ENCODE peak calls at places on chromosomes 1 and 21, in eight cellular contexts. H is A549, K is ovary, U is tibial nerve, L is Peyer's patch, Q is breast epithelium, A is spleen, D is sigmoid colon. P is an unnamed sample.

GRCh38 chr1:119569095-119569494 is 62.1 kb downstream of the HSD3B1 start:
- DNase-seq in H (no peak), K (no peak), U (no peak), L (no peak), Q (no peak), A (no peak), D (no peak), P (no peak)

GRCh38 chr1:198936371-198937083 is 297.7 kb downstream of the PTPRC start:
- DNase-seq in H (no peak), K (no peak), U (no peak), L (no peak), Q (no peak), A (no peak), D (no peak), P (no peak)

GRCh38 chr1:61967750-61968149 is 225.5 kb downstream of the PATJ start:
- DNase-seq in H (no peak), K (no peak), U (no peak), L (no peak), Q (no peak), A (no peak), D (no peak), P (no peak)

GRCh38 chr1:117780981-117781475 is 148.4 kb downstream of the GDAP2 start:
- DNase-seq in H (no peak), K (no peak), U (no peak), L (no peak), Q (no peak), A (no peak), D (peak; percentile 66), P (no peak)

GRCh38 chr21:19565587-19565986 is 1162.0 kb upstream of the TMPRSS15 start:
- DNase-seq in H (no peak), K (no peak), U (no peak), L (no peak), Q (no peak), A (no peak), D (no peak), P (no peak)

GRCh38 chr21:29893687-29894086 is 46.1 kb downstream of the GRIK1 start:
- DNase-seq in H (no peak), K (no peak), U (no peak), L (no peak), Q (no peak), A (no peak), D (no peak), P (no peak)

GRCh38 chr21:21003701-21004100 is 5.5 kb downstream of the NCAM2 start:
- DNase-seq in H (no peak), K (no peak), U (no peak), L (no peak), Q (no peak), A (no peak), D (no peak), P (no peak)

GRCh38 chr1:73910466-73910865 is 287.5 kb downstream of the LRRIQ3 start:
- DNase-seq in H (no peak), K (no peak), U (no peak), L (no peak), Q (no peak), A (no peak), D (no peak), P (no peak)

GRCh38 chr21:41373769-41374168 is 11.9 kb downstream of the MX2 start:
- DNase-seq in H (no peak), K (no peak), U (no peak), L (no peak), Q (no peak), A (peak; percentile 72), D (no peak), P (peak; percentile 68)

GRCh38 chr1:1165485-1165884 is 8.2 kb upstream of the TTLL10 start:
- DNase-seq in H (no peak), K (no peak), U (no peak), L (peak; percentile 55), Q (no peak), A (no peak), D (no peak), P (no peak)

GRCh38 chr1:156648951-156649350 is 7.0 kb downstream of the BCAN start:
- DNase-seq in H (no peak), K (no peak), U (no peak), L (no peak), Q (no peak), A (no peak), D (no peak), P (no peak)

GRCh38 chr1:201916649-201917249 is 28.1 kb downstream of the SHISA4 start:
- DNase-seq in H (peak; percentile 67), K (peak; percentile 64), U (peak; percentile 96), L (no peak), Q (peak; percentile 62), A (no peak), D (peak; percentile 95), P (peak; percentile 88)

GRCh38 chr1:91885331-91885715 is 628 bp downstream of the TGFBR3 start:
- DNase-seq in H (no peak), K (no peak), U (no peak), L (peak; percentile 65), Q (no peak), A (peak; percentile 87), D (peak; percentile 73), P (no peak)

GRCh38 chr1:207965602-207966387 is 54.9 kb upstream of the CD34 start:
- DNase-seq in H (no peak), K (no peak), U (no peak), L (no peak), Q (no peak), A (no peak), D (no peak), P (no peak)

GRCh38 chr1:20430355-20431290 is 55.4 kb downstream of the CAMK2N1 start:
- DNase-seq in H (peak; percentile 39), K (no peak), U (no peak), L (peak; percentile 57), Q (peak; percentile 50), A (no peak), D (no peak), P (peak; percentile 50)

GRCh38 chr1:159678924-159679323 is 35.5 kb downstream of the CRP start:
- DNase-seq in H (no peak), K (no peak), U (no peak), L (no peak), Q (no peak), A (no peak), D (no peak), P (no peak)

DNA sequence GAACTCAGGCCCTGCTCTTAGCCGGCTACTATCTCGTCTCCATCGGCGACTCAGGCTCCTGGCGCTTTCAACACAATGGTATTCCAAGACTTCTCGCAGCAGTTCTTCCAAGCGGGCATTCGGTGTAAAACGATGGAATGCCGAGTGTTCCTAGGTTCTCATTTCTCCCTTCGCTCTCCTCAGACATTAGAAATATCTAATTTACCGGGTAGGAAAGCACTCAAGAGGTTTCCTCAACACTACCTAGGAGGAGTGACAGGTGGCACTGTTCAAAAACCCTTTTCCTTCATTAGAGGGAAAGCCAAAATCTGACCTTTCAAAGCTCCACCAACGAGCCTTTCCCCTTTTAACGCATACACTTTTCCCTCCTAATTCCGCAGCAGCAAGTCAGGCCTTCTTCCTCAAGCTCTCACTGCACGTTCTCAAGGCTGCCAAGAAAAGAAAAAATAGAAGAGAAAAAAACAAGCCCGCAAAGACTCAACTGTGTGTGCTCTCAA is 601 bp downstream of the UBE2G2 start:
- DNase-seq in H (peak; percentile 62), K (no peak), U (no peak), L (no peak), Q (no peak), A (no peak), D (no peak), P (no peak)
- TF ChIP-seq CTCF in H (peak; percentile 24), K (no peak), U (peak; percentile 23), L (peak; percentile 37), Q (peak; percentile 39), A (peak; percentile 43), D (no peak), P (no peak)

DNA sequence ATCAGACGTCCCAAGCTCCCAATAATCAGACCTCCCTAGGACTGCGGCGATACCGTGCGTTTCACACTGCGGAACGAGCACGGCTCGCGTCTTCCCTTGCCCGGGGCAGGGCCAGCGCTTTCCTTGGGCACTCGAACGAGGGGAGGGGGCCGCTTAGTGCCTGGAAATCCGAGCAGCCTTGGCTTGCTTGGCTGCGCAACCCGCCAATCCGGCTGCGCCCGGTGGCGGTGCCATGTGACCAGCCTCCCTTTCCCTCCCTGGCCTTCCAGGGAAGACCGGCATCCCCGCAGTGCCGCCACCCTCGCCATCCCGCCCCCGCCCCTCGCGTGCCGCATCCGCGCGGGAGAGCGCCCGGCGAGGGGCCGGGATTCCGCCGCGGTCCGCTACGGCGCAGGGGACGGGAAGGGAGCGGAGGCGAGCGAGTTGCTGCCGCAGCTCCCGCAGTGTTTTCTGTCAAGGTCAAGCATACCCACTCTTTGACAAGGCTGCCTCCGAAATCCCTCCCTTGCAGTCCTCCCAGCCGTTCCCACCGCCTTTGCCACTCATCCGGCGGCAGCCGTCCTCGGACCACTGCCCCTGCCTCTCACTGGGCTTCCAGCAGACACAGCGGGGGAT is 8.3 kb upstream of the RNF19B start:
- DNase-seq in H (no peak), K (peak; percentile 64), U (no peak), L (peak; percentile 60), Q (peak; percentile 62), A (peak; percentile 85), D (peak; percentile 77), P (peak; percentile 90)
- TF ChIP-seq POLR2A in H (no peak), K (no peak), U (peak; percentile 34), L (no peak), Q (no peak), A (no peak), D (no peak), P (no peak)

DNA sequence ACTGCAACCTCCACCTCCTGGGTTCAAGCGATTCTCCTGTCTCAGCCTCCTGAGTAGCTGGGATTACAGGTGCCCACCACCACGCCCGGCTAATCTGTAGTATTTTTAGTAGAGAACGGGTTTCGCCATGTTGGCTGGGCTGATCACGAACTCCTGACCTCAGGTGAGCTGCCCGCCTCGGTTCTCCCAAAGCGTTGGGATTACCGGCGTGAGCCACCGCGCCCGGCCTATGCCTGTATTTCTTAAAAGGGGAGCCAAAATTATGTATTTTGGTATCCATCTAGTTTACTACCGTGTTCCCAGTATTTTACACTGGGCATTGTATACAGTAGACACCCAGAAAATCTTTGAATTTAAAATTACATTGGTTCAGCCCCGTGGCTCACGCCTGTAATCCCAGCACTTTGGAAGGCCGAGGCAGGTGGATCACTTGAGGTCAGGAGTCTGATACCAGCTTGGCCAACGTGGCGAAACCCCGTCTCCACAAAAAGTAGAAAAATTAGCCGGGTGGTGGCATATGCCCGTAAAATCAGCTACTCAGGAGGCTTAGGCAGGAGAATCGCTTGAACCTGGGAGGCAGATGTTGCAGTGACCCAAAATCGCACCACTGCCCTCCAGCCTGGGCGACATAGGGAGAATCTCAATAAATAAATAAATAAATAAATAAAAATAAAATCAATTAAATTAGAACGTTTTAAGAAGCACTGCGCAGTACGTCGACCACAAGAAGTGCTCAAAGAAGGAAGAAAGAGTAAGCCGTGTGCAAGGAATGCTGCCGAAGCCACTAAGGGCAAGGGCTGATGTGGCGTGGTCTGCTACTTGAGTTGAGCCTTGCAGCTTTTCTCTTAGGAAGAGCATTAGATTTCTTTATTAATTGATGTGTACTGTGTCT is 1.5 kb upstream of the THRAP3 start:
- DNase-seq in H (no peak), K (peak; percentile 46), U (no peak), L (no peak), Q (no peak), A (peak; percentile 76), D (peak; percentile 63), P (peak; percentile 84)
- H3K4me3 ChIP-seq in H (peak overlapping the region; percentile 55), K (peak overlapping the region; percentile 63), U (peak overlapping the region; percentile 42), L (peak overlapping the region; percentile 70), Q (peak overlapping the region; percentile 86), A (peak overlapping the region; percentile 74), D (no peak overlapping the region), P (no peak overlapping the region)

DNA sequence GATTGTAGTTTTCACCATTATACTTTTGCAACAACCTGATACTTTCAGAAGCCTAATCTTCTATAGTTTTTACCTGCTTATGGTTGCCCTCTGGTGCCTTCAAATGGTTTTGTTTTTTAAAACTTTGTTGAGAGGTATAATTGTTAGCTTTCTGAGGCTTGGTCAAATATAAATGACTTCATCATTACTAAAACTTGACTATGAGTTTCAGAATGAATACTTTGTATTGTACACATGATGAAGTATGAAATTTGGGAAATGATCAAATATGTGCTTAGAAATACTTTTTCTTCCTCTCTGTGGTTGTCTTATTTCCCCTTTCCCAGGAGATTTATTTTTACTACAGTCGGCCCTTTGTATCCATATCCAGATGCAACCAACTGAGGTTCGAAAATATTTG is 151.8 kb upstream of the B3GALT2 start:
- DNase-seq in H (no peak), K (no peak), U (no peak), L (no peak), Q (no peak), A (no peak), D (no peak), P (no peak)
- TF ChIP-seq CTCF in H (peak; percentile 8), K (no peak), U (no peak), L (no peak), Q (no peak), A (no peak), D (no peak), P (no peak)

P was measured in lower leg skin.